ENCODE peak calls at places on chromosomes 16 and 17, in six cellular contexts. K is retina; F is HEK293T; U is cerebellar cortex; M is activated CD8-positive, alpha-beta memory T cell treated with anti-CD3 and anti-CD28 coated beads for 1 hour; Y is HS-27A. I is an unnamed sample.

GRCh38 chr16:20675488-20676267 is 21.8 kb downstream of the ACSM1 start:
- DNase-seq in K (peak; percentile 28), F (no peak), U (no peak), M (peak; percentile 5), Y (no peak), I (no peak)

GRCh38 chr17:81727324-81728031 is 15.4 kb downstream of the SLC25A10 start:
- DNase-seq in K (no peak), F (no peak), U (no peak), M (no peak), Y (no peak), I (no peak)

GRCh38 chr16:1929105-1929504 is 10.9 kb upstream of the HS3ST6 start:
- DNase-seq in K (no peak), F (no peak), U (peak; percentile 28), M (no peak), Y (no peak), I (no peak)

GRCh38 chr17:82172461-82173160 is 40.0 kb downstream of the CCDC57 start:
- DNase-seq in K (no peak), F (no peak), U (no peak), M (no peak), Y (no peak), I (no peak)

GRCh38 chr17:9144502-9145233 is 123.4 kb downstream of the NTN1 start:
- DNase-seq in K (peak; percentile 26), F (peak; percentile 51), U (no peak), M (no peak), Y (no peak), I (no peak)

GRCh38 chr17:9256944-9257629 is 235.8 kb downstream of the NTN1 start:
- DNase-seq in K (no peak), F (no peak), U (no peak), M (no peak), Y (no peak), I (no peak)

GRCh38 chr17:66369830-66370229 is 67.4 kb downstream of the PRKCA start:
- DNase-seq in K (no peak), F (no peak), U (peak; percentile 37), M (no peak), Y (no peak), I (no peak)

GRCh38 chr17:11928436-11928835 is 68.8 kb downstream of the ZNF18 start:
- DNase-seq in K (no peak), F (no peak), U (no peak), M (no peak), Y (no peak), I (no peak)

GRCh38 chr16:67936876-67937605 is 391 bp upstream of the PSMB10 start:
- DNase-seq in K (no peak), F (no peak), U (no peak), M (peak; percentile 49), Y (no peak), I (peak; percentile 28)

GRCh38 chr16:83744521-83744981 is 63.2 kb upstream of the HSBP1 start:
- DNase-seq in K (peak; percentile 46), F (no peak), U (no peak), M (no peak), Y (no peak), I (peak; percentile 29)

GRCh38 chr17:74599023-74599399 is 6.9 kb upstream of the CD300LD start:
- DNase-seq in K (no peak), F (no peak), U (no peak), M (no peak), Y (no peak), I (no peak)

GRCh38 chr16:72371307-72372081 is 199.5 kb upstream of the PMFBP1 start:
- DNase-seq in K (peak; percentile 53), F (peak; percentile 54), U (no peak), M (no peak), Y (no peak), I (no peak)

GRCh38 chr16:88891083-88891482 is 24.6 kb upstream of the PABPN1L start:
- DNase-seq in K (no peak), F (no peak), U (no peak), M (no peak), Y (no peak), I (no peak)

GRCh38 chr16:24516900-24517669 is 22.3 kb upstream of the RBBP6 start:
- DNase-seq in K (peak; percentile 85), F (peak; percentile 77), U (peak; percentile 91), M (peak; percentile 50), Y (no peak), I (peak; percentile 66)

GRCh38 chr17:596763-597644 is 117.6 kb downstream of the VPS53 start:
- DNase-seq in K (no peak), F (no peak), U (no peak), M (no peak), Y (no peak), I (no peak)

GRCh38 chr17:3551189-3551588 is 6.4 kb downstream of the TRPV3 start:
- DNase-seq in K (no peak), F (no peak), U (no peak), M (no peak), Y (no peak), I (no peak)

GRCh38 chr16:86067516-86067915 is 168.6 kb downstream of the IRF8 start:
- DNase-seq in K (no peak), F (no peak), U (no peak), M (no peak), Y (no peak), I (no peak)

GRCh38 chr17:6661464-6661848 is 9.9 kb downstream of the C17orf100 start:
- DNase-seq in K (no peak), F (no peak), U (no peak), M (no peak), Y (no peak), I (no peak)

I was measured in hippocampal formation.